ENCODE peak calls at places on chromosomes 2 and 18, in seven cellular contexts. G is neural crest cell; F is adrenal gland; J is GM23338; B is endothelial cell; H is CD4-positive, alpha-beta T cell; W is AG09319. Y is an unnamed sample.

GRCh38 chr18:35730738-35731370 is 149.3 kb downstream of the GALNT1 start:
- DNase-seq in J (no peak), W (no peak), H (no peak), B (no peak), F (peak; percentile 42), G (no peak), Y (no peak)

GRCh38 chr2:238857929-238858328 is 10.0 kb downstream of the TWIST2 start:
- DNase-seq in F (no peak), B (no peak), G (no peak), J (no peak), H (no peak), W (no peak), Y (no peak)

GRCh38 chr2:50922506-50922905 is 109.4 kb downstream of the NRXN1 start:
- DNase-seq in G (no peak), J (no peak), F (no peak), H (no peak), B (no peak), W (no peak), Y (no peak)

GRCh38 chr2:181760521-181760920 is 80.2 kb upstream of the NEUROD1 start:
- DNase-seq in B (no peak), F (no peak), H (no peak), G (no peak), J (no peak), W (no peak), Y (no peak)

GRCh38 chr2:24359701-24360049 is 661 bp downstream of the ITSN2 start:
- DNase-seq in H (peak; percentile 31), G (no peak), F (peak; percentile 78), B (peak; percentile 44), W (no peak), J (peak; percentile 52), Y (no peak)

GRCh38 chr18:69580107-69580506 is 179.4 kb downstream of the DOK6 start:
- DNase-seq in F (no peak), J (peak; percentile 28), H (no peak), G (no peak), B (peak; percentile 7), W (peak; percentile 1), Y (no peak)

GRCh38 chr2:30686669-30687068 is 120.6 kb downstream of the CAPN13 start:
- DNase-seq in J (no peak), H (no peak), B (no peak), W (no peak), F (no peak), G (no peak), Y (no peak)

GRCh38 chr2:120447122-120447785 is 101.3 kb downstream of the INHBB start:
- DNase-seq in G (no peak), W (no peak), F (peak; percentile 75), H (no peak), J (no peak), B (no peak), Y (peak; percentile 59)

GRCh38 chr2:223511168-223511567 is 91.0 kb downstream of the SCG2 start:
- DNase-seq in B (no peak), G (no peak), J (no peak), W (no peak), F (no peak), H (no peak), Y (no peak)

GRCh38 chr2:214542866-214543265 is 132.0 kb downstream of the VWC2L start:
- DNase-seq in F (no peak), J (no peak), B (no peak), W (no peak), H (no peak), G (no peak), Y (no peak)

GRCh38 chr2:206375956-206376355 is 67.4 kb upstream of the ADAM23 start:
- DNase-seq in B (no peak), G (no peak), J (no peak), H (no peak), W (no peak), F (no peak), Y (no peak)

GRCh38 chr2:102806250-102806837 is 44.5 kb downstream of the TMEM182 start:
- DNase-seq in H (peak; percentile 9), J (peak; percentile 71), G (peak; percentile 71), W (peak; percentile 39), B (peak; percentile 83), F (peak; percentile 75), Y (no peak)

GRCh38 chr2:169073972-169074751 is 4.8 kb downstream of the DHRS9 start:
- DNase-seq in W (no peak), F (no peak), G (no peak), H (no peak), B (no peak), J (no peak), Y (no peak)

GRCh38 chr2:71190959-71191943 is 35.7 kb downstream of the PAIP2B start:
- DNase-seq in B (no peak), W (no peak), G (no peak), F (peak; percentile 29), H (no peak), J (no peak), Y (no peak)

GRCh38 chr2:127362971-127363370 is 24.8 kb downstream of the MAP3K2 start:
- DNase-seq in W (no peak), G (no peak), F (no peak), J (no peak), B (no peak), H (no peak), Y (no peak)

GRCh38 chr2:151043484-151043883 is 218.2 kb downstream of the RBM43 start:
- DNase-seq in F (no peak), J (peak; percentile 11), G (no peak), H (no peak), W (no peak), B (no peak), Y (no peak)

GRCh38 chr2:144115892-144116291 is 404.0 kb downstream of the ZEB2 start:
- DNase-seq in J (no peak), B (no peak), F (no peak), W (no peak), G (no peak), H (no peak), Y (no peak)

GRCh38 chr18:73848656-73849055 is 299.0 kb downstream of the FBXO15 start:
- DNase-seq in F (no peak), G (no peak), B (no peak), H (no peak), J (no peak), W (peak; percentile 78), Y (no peak)

GRCh38 chr2:141641462-141641861 is 489.4 kb downstream of the LRP1B start:
- DNase-seq in W (no peak), F (no peak), B (no peak), J (no peak), G (no peak), H (no peak), Y (no peak)
- TF ChIP-seq CTCF in W (no peak), F (no peak), B (no peak), J (no peak), G (no peak), H (no peak), Y (no peak)

GRCh38 chr2:197259470-197259999 is 51.0 kb downstream of the ANKRD44 start:
- DNase-seq in G (no peak), F (no peak), J (no peak), B (no peak), H (no peak), W (no peak), Y (no peak)

GRCh38 chr2:197256021-197256420 is 54.6 kb downstream of the ANKRD44 start:
- DNase-seq in J (no peak), H (no peak), F (no peak), B (no peak), G (no peak), W (no peak), Y (no peak)

GRCh38 chr2:197255550-197255949 is 55.0 kb downstream of the ANKRD44 start:
- DNase-seq in G (peak; percentile 26), F (peak; percentile 52), J (peak; percentile 44), W (no peak), H (peak; percentile 36), B (peak; percentile 25), Y (no peak)

GRCh38 chr2:197256771-197257170 is 53.8 kb downstream of the ANKRD44 start:
- DNase-seq in W (no peak), J (no peak), G (no peak), B (no peak), F (no peak), H (no peak), Y (no peak)

GRCh38 chr2:197258580-197258979 is 52.0 kb downstream of the ANKRD44 start:
- DNase-seq in H (no peak), F (no peak), W (no peak), B (no peak), G (no peak), J (no peak), Y (no peak)
- TF ChIP-seq CTCF in H (no peak), F (no peak), W (no peak), B (no peak), G (no peak), J (no peak), Y (no peak)

DNA sequence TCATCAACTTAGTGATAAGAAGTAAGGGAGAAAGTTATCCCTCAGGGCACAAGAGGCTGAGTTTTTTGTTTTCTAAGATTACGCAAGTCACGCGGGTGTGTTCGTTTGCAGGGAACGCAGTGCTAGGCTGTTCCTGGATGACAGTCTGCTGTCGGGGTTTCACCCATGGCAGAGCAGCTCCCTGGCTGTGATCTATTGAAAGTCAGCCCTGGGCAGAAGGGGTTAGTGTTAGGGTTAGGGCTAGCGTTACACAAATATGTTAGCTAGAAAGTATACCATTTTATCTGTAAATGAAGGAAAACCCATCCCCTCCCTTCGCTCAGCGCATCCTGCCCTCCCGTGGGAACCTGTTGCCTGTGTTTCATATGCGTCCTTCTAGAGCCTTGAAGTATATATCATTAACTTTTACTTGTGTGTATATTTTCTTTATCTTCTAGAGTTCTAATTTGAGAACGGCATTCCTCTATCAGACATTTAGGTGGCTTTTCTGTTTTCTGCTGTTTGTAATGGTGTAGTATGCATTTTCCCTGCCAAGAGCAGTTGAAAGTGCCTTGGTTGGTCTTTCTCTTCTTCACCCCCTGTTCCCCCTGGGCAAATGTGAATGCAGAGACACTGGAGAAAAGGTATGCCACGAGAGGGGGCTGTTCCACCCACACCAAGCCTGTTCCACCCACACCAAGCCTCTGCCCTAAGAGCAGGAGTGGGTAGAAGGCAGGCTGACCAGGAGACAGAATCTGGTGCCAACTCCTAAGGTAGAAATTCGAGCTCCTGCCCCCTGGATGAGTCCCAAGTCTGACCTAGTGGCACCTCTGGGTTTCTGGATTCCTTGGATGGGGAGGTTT is 47.0 kb downstream of the ARMC9 start:
- DNase-seq in J (no peak), H (no peak), W (no peak), G (no peak), B (no peak), F (no peak), Y (no peak)
- TF ChIP-seq CTCF in J (peak; percentile 45), H (no peak), W (no peak), G (no peak), B (no peak), F (no peak), Y (peak; percentile 46)

GRCh38 chr18:24734058-24734457 is 273.6 kb downstream of the HRH4 start:
- DNase-seq in J (peak; percentile 58), F (no peak), H (no peak), B (peak; percentile 31), G (peak; percentile 28), W (no peak), Y (no peak)
- TF ChIP-seq CTCF in J (peak; percentile 71), F (no peak), H (no peak), B (no peak), G (peak; percentile 58), W (peak; percentile 22), Y (peak; percentile 75)